ENCODE peak calls at places on chromosomes 5 and 9, in ten cellular contexts. M is right atrium auricular region, I is foreskin fibroblast, U is body of pancreas, G is heart right ventricle, R is ovary, D is cardiac fibroblast, E is uterus, A is natural killer cell, K is IMR-90. L is an unnamed sample.

GRCh38 chr5:38553001-38553521 is 3.4 kb downstream of the LIFR start:
- DNase-seq in M (no peak), I (no peak), U (no peak), G (no peak), R (no peak), D (no peak), E (no peak), A (no peak), K (no peak), L (no peak)

GRCh38 chr5:138743506-138743905 is 9.7 kb upstream of the CTNNA1 start:
- DNase-seq in M (no peak), I (no peak), U (no peak), G (no peak), R (no peak), D (no peak), E (no peak), A (no peak), K (no peak), L (no peak)

GRCh38 chr5:9715891-9716335 is 85.8 kb upstream of the TAS2R1 start:
- DNase-seq in M (no peak), I (peak), U (no peak), G (no peak), R (no peak), D (peak), E (no peak), A (no peak), K (peak), L (no peak)

GRCh38 chr5:124301850-124302249 is 444.6 kb downstream of the ZNF608 start:
- DNase-seq in M (no peak), I (peak), U (no peak), G (no peak), R (no peak), D (peak), E (no peak), A (no peak), K (peak), L (no peak)

GRCh38 chr5:103465891-103466290 is 96.7 kb downstream of the NUDT12 start:
- DNase-seq in M (no peak), I (no peak), U (no peak), G (no peak), R (no peak), D (peak), E (no peak), A (no peak), K (no peak), L (no peak)

GRCh38 chr5:177133845-177134652 is 476 bp downstream of the NSD1 start:
- DNase-seq in M (no peak), I (peak), U (peak), G (peak), R (peak), D (peak), E (peak), A (peak), K (peak), L (peak)

GRCh38 chr5:138981606-138982005 is 106.5 kb upstream of the LRRTM2 start:
- DNase-seq in M (peak), I (peak), U (no peak), G (no peak), R (no peak), D (peak), E (no peak), A (no peak), K (no peak), L (no peak)

GRCh38 chr9:97930972-97931371 is 7.0 kb downstream of the HEMGN start:
- DNase-seq in M (no peak), I (no peak), U (no peak), G (no peak), R (no peak), D (no peak), E (no peak), A (no peak), K (no peak), L (no peak)

GRCh38 chr5:1244976-1245375 is 19.8 kb downstream of the SLC6A18 start:
- DNase-seq in M (no peak), I (no peak), U (no peak), G (no peak), R (no peak), D (no peak), E (no peak), A (no peak), K (no peak), L (no peak)

GRCh38 chr5:109862301-109862700 is 172.6 kb downstream of the MAN2A1 start:
- DNase-seq in M (no peak), I (no peak), U (no peak), G (no peak), R (no peak), D (no peak), E (no peak), A (no peak), K (no peak), L (no peak)
- TF ChIP-seq CTCF in M (no peak), I (no peak), U (no peak), G (no peak), R (no peak), D (no peak), E (no peak), A (no peak), K (no peak), L (no peak)

GRCh38 chr9:121561385-121562222 is 62.0 kb upstream of the GGTA1 start:
- DNase-seq in M (no peak), I (no peak), U (no peak), G (no peak), R (no peak), D (no peak), E (no peak), A (no peak), K (no peak), L (no peak)
- TF ChIP-seq CTCF in M (peak), I (no peak), U (no peak), G (no peak), R (no peak), D (no peak), E (no peak), A (no peak), K (no peak), L (no peak)

DNA sequence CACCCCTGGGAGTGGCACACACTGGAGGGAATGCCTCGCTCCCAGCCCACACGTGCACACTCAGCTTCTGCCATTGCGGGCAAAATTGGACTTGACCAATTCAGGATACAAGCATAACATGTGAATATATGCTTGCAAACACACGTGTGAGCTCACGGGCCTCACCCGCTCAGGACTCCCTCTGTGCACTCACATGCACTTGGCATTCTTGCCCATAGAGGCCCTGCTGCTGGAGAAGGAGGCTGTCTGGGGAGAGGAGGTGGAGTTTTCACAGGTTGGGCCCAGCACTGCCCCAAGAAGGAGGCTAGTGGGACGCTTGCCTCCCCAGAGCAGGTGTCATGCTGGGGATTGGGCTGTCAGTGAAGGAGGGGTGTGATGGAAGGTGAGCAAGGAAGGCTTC is 1.7 kb downstream of the MYMK start:
- DNase-seq in M (no peak), I (no peak), U (no peak), G (no peak), R (peak), D (no peak), E (no peak), A (no peak), K (no peak), L (no peak)
- TF ChIP-seq CTCF in M (no peak), I (no peak), U (no peak), G (no peak), R (no peak), D (no peak), E (no peak), A (no peak), K (no peak), L (no peak)

DNA sequence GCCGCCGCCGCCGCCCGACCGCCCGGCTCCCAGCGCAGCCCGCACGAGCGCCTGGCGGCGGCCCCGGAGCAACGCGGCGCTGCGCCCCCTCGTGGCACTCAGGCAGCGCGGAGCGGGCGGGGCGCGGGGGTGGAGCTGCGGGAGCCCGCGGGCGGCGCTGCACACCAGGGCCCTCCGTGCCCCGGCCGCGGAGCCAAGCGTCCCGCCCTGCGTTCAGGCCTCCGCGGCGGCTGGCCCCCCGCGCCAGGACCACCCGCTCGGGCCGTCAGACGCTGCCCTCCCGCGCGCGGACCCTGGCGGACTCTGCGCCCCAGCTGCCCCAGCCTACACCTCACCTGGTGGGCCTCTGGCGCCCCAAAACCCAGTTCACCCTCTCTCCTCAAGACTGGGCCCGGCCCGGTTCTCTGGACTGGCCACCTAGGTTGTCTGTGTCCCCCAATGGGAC is at the start of gene RASGEF1C:
- DNase-seq in M (no peak), I (peak), U (peak), G (peak), R (peak), D (peak), E (peak), A (peak), K (peak), L (peak)
- TF ChIP-seq CTCF in M (peak), I (no peak), U (peak), G (peak), R (no peak), D (no peak), E (peak), A (peak), K (peak), L (no peak)

DNA sequence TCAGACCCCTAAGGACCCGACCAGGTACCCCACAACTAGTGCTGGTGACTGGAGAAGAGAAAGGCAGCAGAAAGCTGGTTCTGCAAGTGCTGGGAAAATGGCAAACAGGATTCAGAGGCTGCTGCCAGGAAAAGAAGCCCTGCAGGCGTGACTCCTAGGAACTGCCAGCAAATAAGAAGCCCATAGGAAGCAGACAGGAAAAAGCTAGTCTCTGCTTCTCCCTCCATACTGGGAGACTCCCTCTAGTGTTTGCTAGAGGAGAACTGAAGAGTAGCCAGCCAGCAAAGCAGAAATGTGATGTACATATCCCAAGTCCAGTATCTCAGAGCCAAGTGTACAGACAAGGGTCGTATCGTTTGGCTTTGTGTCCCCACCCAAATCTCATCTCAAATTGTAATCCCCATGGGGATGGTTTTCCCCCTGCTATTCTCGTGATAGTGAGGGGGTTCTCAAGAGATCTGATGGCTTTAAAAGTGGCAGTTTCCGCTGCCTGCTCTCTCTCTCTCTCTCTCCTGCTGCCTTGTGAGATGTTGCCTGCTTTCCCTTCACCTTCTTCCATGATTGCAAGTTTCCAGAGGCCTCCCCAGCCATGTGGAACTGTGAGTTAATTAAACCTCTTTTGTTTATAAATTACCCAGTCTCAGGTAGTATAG is 38.1 kb upstream of the TUSC1 start:
- DNase-seq in M (no peak), I (no peak), U (peak), G (no peak), R (no peak), D (peak), E (no peak), A (no peak), K (peak), L (peak)
- TF ChIP-seq CTCF in M (peak), I (peak), U (peak), G (peak), R (no peak), D (peak), E (no peak), A (no peak), K (peak), L (peak)